ENCODE peak calls at places on chromosomes 3 and 15, in ten cellular contexts. J, Z, P, U, X, M, I, A, O and B are unnamed samples.

GRCh38 chr3:128385080-128385832 is 81.4 kb downstream of the DNAJB8 start:
- DNase-seq in J (peak; percentile 82), Z (no peak), P (no peak), U (peak; percentile 70), X (no peak), M (peak; percentile 85), I (peak; percentile 87), A (peak; percentile 49), O (peak; percentile 77), B (peak; percentile 31)

GRCh38 chr3:25907081-25907480 is 117.2 kb downstream of the OXSM start:
- DNase-seq in J (no peak), Z (no peak), P (no peak), U (no peak), X (no peak), M (no peak), I (no peak), A (no peak), O (no peak), B (no peak)

GRCh38 chr15:90465140-90465929 is 64.4 kb upstream of the CRTC3 start:
- DNase-seq in J (peak; percentile 70), Z (no peak), P (no peak), U (peak; percentile 77), X (no peak), M (no peak), I (peak; percentile 79), A (peak; percentile 81), O (no peak), B (peak; percentile 23)

GRCh38 chr3:150068440-150069157 is 97.9 kb upstream of the PFN2 start:
- DNase-seq in J (no peak), Z (no peak), P (no peak), U (no peak), X (no peak), M (no peak), I (no peak), A (no peak), O (no peak), B (no peak)

GRCh38 chr3:141000027-141000663 is 51.0 kb upstream of the SPSB4 start:
- DNase-seq in J (peak; percentile 56), Z (peak; percentile 26), P (peak; percentile 59), U (peak; percentile 52), X (peak; percentile 83), M (peak; percentile 61), I (peak; percentile 64), A (peak; percentile 27), O (peak; percentile 63), B (peak; percentile 10)

GRCh38 chr3:176737480-176738147 is 459.7 kb downstream of the TBL1XR1 start:
- DNase-seq in J (no peak), Z (no peak), P (no peak), U (no peak), X (no peak), M (no peak), I (no peak), A (no peak), O (no peak), B (no peak)

GRCh38 chr3:127565711-127566110 is 24.8 kb downstream of the TPRA1 start:
- DNase-seq in J (no peak), Z (no peak), P (no peak), U (no peak), X (no peak), M (no peak), I (no peak), A (no peak), O (no peak), B (no peak)

GRCh38 chr3:7520059-7520458 is 659.1 kb downstream of the GRM7 start:
- DNase-seq in J (no peak), Z (no peak), P (no peak), U (no peak), X (no peak), M (no peak), I (no peak), A (no peak), O (no peak), B (no peak)

DNA sequence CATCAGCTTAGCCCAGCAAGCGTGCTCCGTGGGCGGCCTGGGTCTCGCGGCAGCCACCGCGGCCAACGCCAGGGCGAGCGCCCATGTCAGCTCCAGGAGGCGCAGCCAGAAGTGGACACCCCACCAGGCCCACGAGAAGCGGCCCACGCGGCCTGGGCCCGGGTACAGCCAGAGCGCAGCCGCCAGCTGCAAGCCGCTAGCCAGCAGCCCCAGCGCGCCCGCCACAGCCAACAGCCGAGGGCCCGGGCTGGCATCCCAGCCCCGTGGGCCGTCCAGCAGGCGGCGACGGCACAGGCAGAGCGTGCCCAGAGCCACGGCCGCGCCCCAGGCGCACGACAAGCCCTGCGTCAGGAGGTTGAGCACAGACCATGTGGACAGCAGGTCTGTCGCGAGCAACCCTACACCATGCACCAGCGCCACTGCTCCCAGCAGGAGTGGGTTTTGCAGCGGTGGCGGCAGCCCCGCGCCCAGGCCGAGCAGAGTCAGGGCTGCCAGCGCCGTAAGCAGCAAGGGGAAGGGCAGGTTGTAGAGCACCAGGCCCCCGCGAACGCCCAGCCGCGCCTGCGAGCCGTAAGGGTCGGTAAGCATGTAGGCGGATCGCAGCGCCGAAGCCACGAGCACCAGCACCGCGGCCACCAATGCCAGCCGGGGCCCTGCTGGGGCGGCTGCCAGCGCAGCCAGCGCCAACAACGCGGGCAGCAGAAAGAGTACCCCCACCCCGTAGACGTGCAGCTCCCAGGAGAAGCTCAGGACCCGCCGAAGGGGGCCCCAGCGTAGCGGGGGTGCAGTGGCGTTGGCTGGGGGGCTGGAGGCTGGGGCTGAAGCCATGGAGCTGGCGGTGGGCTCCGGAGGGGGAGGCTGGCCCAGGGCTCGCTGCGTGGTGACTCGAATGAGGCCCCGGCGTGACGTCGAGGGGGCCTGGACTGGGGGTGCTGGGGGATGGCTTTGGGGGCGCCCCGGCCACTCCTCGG is 4.9 kb downstream of the PRRT3 start:
- DNase-seq in J (peak; percentile 71), Z (no peak), P (no peak), U (peak; percentile 70), X (peak; percentile 87), M (peak; percentile 72), I (peak; percentile 71), A (peak; percentile 60), O (peak; percentile 48), B (peak; percentile 35)
- H3K4me3 ChIP-seq in J (peak overlapping the region; percentile 59), Z (peak overlapping the region; percentile 41), P (no peak overlapping the region), U (peak overlapping the region; percentile 44), X (peak overlapping the region; percentile 71), M (peak overlapping the region; percentile 82), I (peak overlapping the region; percentile 65), A (peak overlapping the region; percentile 63), O (peak overlapping the region; percentile 51), B (peak overlapping the region; percentile 57)

DNA sequence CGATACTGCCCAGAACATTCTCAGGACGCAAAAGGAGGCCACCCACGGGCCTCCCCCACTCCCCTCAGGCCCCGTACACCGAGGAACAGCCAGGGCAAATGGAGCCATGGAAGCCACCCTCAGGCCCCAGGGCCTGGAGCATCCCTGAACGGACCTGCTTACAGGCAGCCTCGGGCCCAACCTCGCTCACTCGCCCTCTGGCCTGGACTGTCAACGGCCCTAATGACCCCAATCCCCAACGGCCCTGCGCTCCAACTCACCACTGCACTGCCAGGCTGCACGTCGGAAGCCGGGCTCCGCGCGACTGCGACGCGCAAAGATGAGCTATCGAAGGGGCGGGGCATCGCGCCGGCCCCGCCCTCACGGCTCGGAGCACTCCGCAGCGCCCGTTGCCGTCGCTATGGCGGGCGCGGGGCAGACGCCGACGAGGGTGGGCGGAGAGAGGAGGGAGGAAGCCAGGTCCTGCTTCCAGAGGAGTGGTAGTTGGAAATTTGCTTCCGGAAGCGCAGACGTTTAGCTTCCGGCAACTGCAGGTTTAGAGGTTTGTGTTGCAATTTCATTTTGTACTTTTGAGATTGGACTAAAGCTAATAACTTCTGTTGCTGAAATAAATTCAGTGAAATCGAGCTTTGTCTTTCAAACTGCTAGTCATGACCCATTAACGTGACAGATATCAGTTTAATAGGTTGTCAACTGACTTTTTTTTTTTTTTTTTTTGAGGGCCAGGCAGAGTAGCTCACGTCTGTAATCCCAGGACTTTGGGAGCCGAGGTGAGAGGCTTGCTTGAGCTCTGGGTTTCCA is at the start of gene SKIC8:
- DNase-seq in J (peak; percentile 79), Z (peak; percentile 90), P (peak; percentile 92), U (peak; percentile 92), X (peak; percentile 97), M (peak; percentile 92), I (peak; percentile 94), A (peak; percentile 83), O (peak; percentile 92), B (peak; percentile 49)
- TF ChIP-seq CTCF in J (no peak), Z (no peak), P (no peak), U (no peak), X (no peak), M (no peak), I (no peak), A (no peak), O (no peak), B (no peak)

GRCh38 chr3:11717768-11718581 is 74.3 kb upstream of the VGLL4 start:
- DNase-seq in J (peak; percentile 40), Z (no peak), P (no peak), U (peak; percentile 50), X (no peak), M (no peak), I (peak; percentile 65), A (peak; percentile 42), O (peak; percentile 65), B (no peak)

GRCh38 chr3:11721114-11721440 is 77.4 kb upstream of the VGLL4 start:
- DNase-seq in J (no peak), Z (no peak), P (no peak), U (peak; percentile 8), X (no peak), M (no peak), I (no peak), A (no peak), O (no peak), B (no peak)

GRCh38 chr3:11718582-11719405 is 75.1 kb upstream of the VGLL4 start:
- DNase-seq in J (peak; percentile 58), Z (peak; percentile 58), P (peak; percentile 57), U (peak; percentile 64), X (peak; percentile 6), M (peak; percentile 44), I (peak; percentile 51), A (peak; percentile 46), O (peak; percentile 48), B (no peak)

GRCh38 chr3:11719406-11720219 is 75.9 kb upstream of the VGLL4 start:
- DNase-seq in J (no peak), Z (peak; percentile 77), P (peak; percentile 94), U (peak; percentile 34), X (peak; percentile 5), M (peak; percentile 70), I (peak; percentile 58), A (peak; percentile 25), O (peak; percentile 67), B (no peak)

GRCh38 chr3:11720220-11721113 is 76.8 kb upstream of the VGLL4 start:
- DNase-seq in J (peak; percentile 48), Z (peak; percentile 72), P (peak; percentile 76), U (peak; percentile 77), X (peak; percentile 8), M (peak; percentile 57), I (peak; percentile 71), A (peak; percentile 53), O (peak; percentile 63), B (no peak)
- H3K4me3 ChIP-seq in J (peak overlapping the region; percentile 72), Z (peak overlapping the region; percentile 84), P (peak overlapping the region; percentile 90), U (peak overlapping the region; percentile 61), X (peak overlapping the region; percentile 37), M (peak overlapping the region; percentile 81), I (peak overlapping the region; percentile 78), A (peak overlapping the region; percentile 87), O (peak overlapping the region; percentile 78), B (peak overlapping the region; percentile 68)

DNA sequence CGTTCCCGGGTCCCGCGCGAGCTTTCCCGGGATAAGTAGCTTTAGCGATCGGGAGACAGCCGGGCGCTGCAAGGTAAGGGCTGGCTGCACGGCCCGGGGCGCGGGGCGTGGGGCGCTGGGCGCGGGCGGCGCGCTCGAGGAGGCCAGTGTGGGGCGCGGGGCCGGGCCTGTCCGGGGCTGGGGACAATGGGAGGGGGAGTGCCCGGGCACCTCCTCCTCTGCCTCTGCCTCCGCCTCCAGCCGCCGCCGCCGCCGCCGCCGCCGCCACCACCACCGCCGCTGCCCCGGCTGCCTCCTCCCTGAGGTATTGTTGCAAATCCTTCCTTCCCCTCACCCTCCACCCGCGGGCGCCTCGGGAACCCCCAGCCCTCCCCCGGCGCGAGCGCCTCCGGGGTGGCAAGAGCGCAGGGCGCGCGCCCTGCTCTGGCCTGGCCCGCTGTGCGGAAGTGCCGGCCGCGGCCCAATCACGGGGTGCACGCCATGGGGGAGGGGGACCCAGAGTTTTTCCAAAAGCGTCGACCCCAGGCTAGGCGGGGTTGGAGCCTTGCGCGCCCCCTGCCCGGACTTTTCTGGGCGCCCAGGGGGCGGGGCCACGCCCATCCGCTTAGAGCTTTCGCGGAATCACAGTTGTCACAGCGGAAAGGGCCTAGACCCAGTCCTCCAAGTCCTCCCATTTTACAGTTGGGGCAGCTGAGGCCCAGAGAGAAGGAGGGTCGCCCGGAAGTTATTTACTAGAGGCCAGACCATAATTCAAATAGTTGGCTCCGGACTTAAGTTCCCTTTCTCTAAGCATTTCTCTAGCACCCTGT is at the start of gene LPP:
- DNase-seq in J (peak; percentile 56), Z (peak; percentile 68), P (peak; percentile 51), U (peak; percentile 69), X (peak; percentile 52), M (peak; percentile 82), I (peak; percentile 80), A (peak; percentile 53), O (peak; percentile 76), B (no peak)
- TF ChIP-seq CTCF in J (no peak), Z (no peak), P (no peak), U (no peak), X (no peak), M (peak; percentile 9), I (no peak), A (no peak), O (no peak), B (no peak)